ENCODE peak calls at places on chromosomes 3 and 15, in nine cellular contexts. F, B, M, G, L, A, N, J and Q are unnamed samples.

GRCh38 chr3:120641696-120642246 is 40.3 kb downstream of the HGD start:
- DNase-seq in F (no peak), B (no peak), M (no peak), G (no peak), L (no peak), A (no peak), N (no peak), J (no peak), Q (no peak)

GRCh38 chr15:29043731-29044485 is 158.1 kb downstream of the APBA2 start:
- DNase-seq in F (no peak), B (no peak), M (no peak), G (no peak), L (no peak), A (peak), N (no peak), J (no peak), Q (no peak)

GRCh38 chr3:115518100-115518852 is 105.0 kb upstream of the GAP43 start:
- DNase-seq in F (no peak), B (no peak), M (no peak), G (no peak), L (no peak), A (no peak), N (peak), J (peak), Q (peak)

GRCh38 chr3:18049101-18049500 is 306.7 kb upstream of the TBC1D5 start:
- DNase-seq in F (no peak), B (no peak), M (no peak), G (no peak), L (no peak), A (no peak), N (peak), J (no peak), Q (no peak)

GRCh38 chr3:66655119-66655518 is 154.3 kb upstream of the LRIG1 start:
- DNase-seq in F (no peak), B (no peak), M (no peak), G (no peak), L (no peak), A (no peak), N (no peak), J (no peak), Q (no peak)

GRCh38 chr3:111846717-111847116 is 12.3 kb upstream of the PHLDB2 start:
- DNase-seq in F (no peak), B (no peak), M (no peak), G (no peak), L (no peak), A (no peak), N (peak), J (peak), Q (peak)

GRCh38 chr3:187040637-187041361 is 98.5 kb downstream of the RPL39L start:
- DNase-seq in F (no peak), B (no peak), M (no peak), G (no peak), L (no peak), A (no peak), N (no peak), J (no peak), Q (peak)

GRCh38 chr3:126313580-126314304 is 43.5 kb downstream of the KLF15 start:
- DNase-seq in F (no peak), B (no peak), M (no peak), G (peak), L (no peak), A (no peak), N (no peak), J (no peak), Q (no peak)

GRCh38 chr3:188574885-188575284 is 420.9 kb downstream of the LPP start:
- DNase-seq in F (no peak), B (no peak), M (no peak), G (no peak), L (no peak), A (no peak), N (peak), J (no peak), Q (no peak)